ENCODE peak calls at places on chromosome 6, in eight cellular contexts. X is right lobe of liver, N is Panc1, J is brain microvascular endothelial cell, D is H1, S is psoas muscle, G is tibial artery, Z is cardiac fibroblast. A is an unnamed sample.

GRCh38 chr6:53395986-53396385 is 47.2 kb upstream of the ELOVL5 start:
- DNase-seq in X (no peak), N (no peak), J (no peak), D (no peak), S (no peak), G (no peak), Z (no peak), A (no peak)

GRCh38 chr6:17431581-17431980 is 38.2 kb downstream of the CAP2 start:
- DNase-seq in X (no peak), N (no peak), J (peak), D (no peak), S (no peak), G (no peak), Z (no peak), A (no peak)

GRCh38 chr6:25173951-25174474 is 105.2 kb upstream of the CARMIL1 start:
- DNase-seq in X (no peak), N (peak), J (peak), D (no peak), S (no peak), G (no peak), Z (peak), A (no peak)

GRCh38 chr6:52227495-52227894 is 16.8 kb downstream of the IL17F start:
- DNase-seq in X (no peak), N (no peak), J (no peak), D (no peak), S (no peak), G (no peak), Z (no peak), A (no peak)

GRCh38 chr6:64113703-64114102 is 478.1 kb downstream of the PHF3 start:
- DNase-seq in X (no peak), N (no peak), J (no peak), D (no peak), S (no peak), G (no peak), Z (no peak), A (no peak)

GRCh38 chr6:109979033-109979921 is 1.2 kb downstream of the GPR6 start:
- DNase-seq in X (no peak), N (no peak), J (no peak), D (no peak), S (no peak), G (no peak), Z (no peak), A (no peak)

GRCh38 chr6:96104910-96105309 is 89.1 kb downstream of the FUT9 start:
- DNase-seq in X (no peak), N (no peak), J (no peak), D (no peak), S (no peak), G (no peak), Z (no peak), A (no peak)

GRCh38 chr6:154923199-154923869 is 71.8 kb upstream of the TIAM2 start:
- DNase-seq in X (no peak), N (no peak), J (no peak), D (no peak), S (no peak), G (no peak), Z (no peak), A (no peak)

GRCh38 chr6:26295691-26296555 is 69.1 kb upstream of the BTN3A2 start:
- DNase-seq in X (no peak), N (peak), J (peak), D (no peak), S (peak), G (no peak), Z (peak), A (no peak)

GRCh38 chr6:97460394-97460793 is 177.4 kb upstream of the MMS22L start:
- DNase-seq in X (no peak), N (no peak), J (no peak), D (no peak), S (no peak), G (no peak), Z (no peak), A (no peak)

GRCh38 chr6:87806635-87807034 is 104.6 kb upstream of the AKIRIN2 start:
- DNase-seq in X (no peak), N (no peak), J (no peak), D (no peak), S (no peak), G (no peak), Z (no peak), A (no peak)

GRCh38 chr6:158231551-158232444 is 63.6 kb downstream of the GTF2H5 start:
- DNase-seq in X (peak), N (no peak), J (peak), D (no peak), S (peak), G (peak), Z (peak), A (no peak)

GRCh38 chr6:137309078-137309762 is 90.0 kb upstream of the IFNGR1 start:
- DNase-seq in X (peak), N (no peak), J (peak), D (no peak), S (peak), G (peak), Z (peak), A (no peak)

GRCh38 chr6:17719323-17720041 is 12.8 kb upstream of the NUP153 start:
- DNase-seq in X (no peak), N (no peak), J (no peak), D (no peak), S (no peak), G (no peak), Z (no peak), A (no peak)

GRCh38 chr6:108616973-108617372 is 56.3 kb downstream of the FOXO3 start:
- DNase-seq in X (no peak), N (no peak), J (no peak), D (no peak), S (no peak), G (no peak), Z (no peak), A (no peak)

GRCh38 chr6:4607026-4607704 is 169.0 kb upstream of the CDYL start:
- DNase-seq in X (no peak), N (no peak), J (peak), D (no peak), S (peak), G (peak), Z (peak), A (no peak)

GRCh38 chr6:139834232-139834631 is 459.8 kb upstream of the CITED2 start:
- DNase-seq in X (no peak), N (no peak), J (no peak), D (no peak), S (no peak), G (no peak), Z (no peak), A (no peak)

GRCh38 chr6:107496041-107496440 is 6.1 kb downstream of the SOBP start:
- DNase-seq in X (no peak), N (no peak), J (no peak), D (no peak), S (no peak), G (no peak), Z (no peak), A (no peak)
- H3K4me3 ChIP-seq in X (no peak), N (no peak), J (no peak), D (no peak), S (peak), G (no peak), Z (no peak), A (no peak)

DNA sequence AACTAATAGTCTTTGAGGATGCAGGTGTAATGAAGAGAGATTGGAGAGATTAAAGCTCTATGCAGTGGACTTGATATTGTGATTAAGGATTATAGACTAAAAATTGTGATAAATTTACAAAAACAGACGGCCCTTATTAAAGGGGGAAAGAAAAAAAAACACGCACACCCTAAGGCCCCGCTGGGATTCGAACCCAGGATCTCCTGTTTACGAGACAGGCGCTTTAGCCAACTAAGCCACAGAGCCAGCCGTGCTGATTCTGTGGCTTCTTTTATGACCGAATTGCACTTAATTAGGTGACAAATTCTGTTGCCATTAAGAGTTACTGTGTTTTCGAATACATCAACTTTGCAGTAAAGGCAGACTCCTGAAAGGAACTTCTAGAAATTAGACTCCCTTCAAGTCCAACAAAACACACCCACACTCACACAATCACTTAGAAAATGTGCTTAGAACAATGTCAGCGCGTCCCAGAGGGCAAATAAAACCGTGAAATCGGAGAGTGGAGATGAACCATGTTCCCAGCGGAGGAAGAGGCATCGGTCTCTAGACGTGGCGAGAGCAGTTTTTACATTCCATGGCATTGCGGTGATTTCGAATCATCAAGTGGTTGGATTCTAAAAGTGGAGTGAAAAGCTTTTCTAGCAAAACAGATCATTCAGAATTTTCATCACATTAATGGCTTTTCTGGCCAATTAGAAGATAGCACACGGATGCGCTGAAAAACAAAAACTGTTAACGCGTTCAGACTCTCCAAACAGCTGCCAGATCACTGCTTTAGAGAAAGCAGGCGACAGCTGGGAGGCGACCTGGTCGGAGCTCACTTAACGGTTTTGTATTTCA is 122.6 kb downstream of the GPX5 start:
- DNase-seq in X (no peak), N (peak), J (peak), D (peak), S (no peak), G (no peak), Z (peak), A (no peak)
- H3K4me3 ChIP-seq in X (peak), N (peak), J (peak), D (peak), S (peak), G (peak), Z (peak), A (peak)

GRCh38 chr6:89475106-89475505 is 42.2 kb downstream of the ANKRD6 start:
- DNase-seq in X (no peak), N (no peak), J (no peak), D (no peak), S (no peak), G (no peak), Z (no peak), A (no peak)
- H3K4me3 ChIP-seq in X (no peak), N (peak), J (no peak), D (no peak), S (no peak), G (no peak), Z (no peak), A (no peak)

DNA sequence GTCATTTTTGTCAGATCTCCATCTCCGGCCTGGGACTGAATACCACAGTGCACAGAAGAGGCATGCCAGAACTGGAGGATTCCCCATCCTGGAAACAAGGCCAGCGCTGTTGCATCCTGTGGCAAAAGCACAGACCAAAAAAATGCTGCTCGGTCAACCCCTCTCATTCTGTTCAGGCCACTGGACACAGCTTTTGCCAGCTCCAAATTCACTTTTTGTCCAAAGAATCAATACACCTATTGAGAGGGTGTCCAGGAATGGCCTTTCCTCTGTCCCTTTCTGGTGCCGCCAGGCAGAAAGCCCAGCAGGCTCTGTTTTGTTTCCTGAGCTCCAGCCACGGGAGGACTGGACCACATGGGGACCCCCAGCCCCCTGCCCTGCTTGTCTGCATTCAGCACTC is 176.3 kb downstream of the ID4 start:
- DNase-seq in X (no peak), N (no peak), J (no peak), D (no peak), S (no peak), G (no peak), Z (no peak), A (no peak)
- H3K4me3 ChIP-seq in X (no peak), N (no peak), J (no peak), D (no peak), S (no peak), G (no peak), Z (no peak), A (no peak)